ENCODE peak calls at places on chromosomes 11 and 22, in ten cellular contexts. D, E, H, W, J, R, S, I, B and L are unnamed samples. For H3K27me3 and H3K9me3, the result is how much of the 10 kb centered on the place peaks cover.

GRCh38 chr11:130725417-130726233 is 190.7 kb downstream of the SNX19 start:
- DNase-seq in D (no peak), E (no peak), H (peak), W (no peak), J (no peak), R (no peak), S (no peak), I (no peak), B (peak), L (no peak)

GRCh38 chr11:61587951-61588695 is 7.2 kb upstream of the SYT7 start:
- DNase-seq in D (peak), E (peak), H (peak), W (peak), J (no peak), R (peak), S (peak), I (peak), B (no peak), L (peak)

GRCh38 chr11:102666331-102666957 is 39.1 kb downstream of the MMP27 start:
- DNase-seq in D (no peak), E (peak), H (peak), W (no peak), J (no peak), R (peak), S (no peak), I (no peak), B (peak), L (no peak)

GRCh38 chr11:111920908-111921307 is 2.2 kb downstream of the C11orf52 start:
- DNase-seq in D (no peak), E (no peak), H (no peak), W (no peak), J (no peak), R (no peak), S (no peak), I (no peak), B (no peak), L (no peak)

GRCh38 chr11:7251836-7252682 is at the start of gene SYT9:
- DNase-seq in D (peak), E (peak), H (peak), W (no peak), J (no peak), R (peak), S (peak), I (no peak), B (peak), L (no peak)

GRCh38 chr11:47317078-47317828 is 35.2 kb downstream of the MYBPC3 start:
- DNase-seq in D (no peak), E (no peak), H (no peak), W (no peak), J (no peak), R (no peak), S (no peak), I (no peak), B (no peak), L (no peak)

GRCh38 chr11:79244175-79244804 is 196.5 kb downstream of the TENM4 start:
- DNase-seq in D (peak), E (peak), H (peak), W (no peak), J (no peak), R (peak), S (no peak), I (no peak), B (peak), L (no peak)

GRCh38 chr11:13109616-13110015 is 100.5 kb downstream of the RASSF10 start:
- DNase-seq in D (no peak), E (no peak), H (no peak), W (no peak), J (no peak), R (no peak), S (no peak), I (no peak), B (no peak), L (no peak)

GRCh38 chr11:12288934-12289666 is 88.3 kb upstream of the PARVA start:
- DNase-seq in D (no peak), E (no peak), H (no peak), W (no peak), J (no peak), R (no peak), S (no peak), I (no peak), B (no peak), L (no peak)

GRCh38 chr11:12725863-12726666 is 51.8 kb downstream of the TEAD1 start:
- DNase-seq in D (no peak), E (no peak), H (peak), W (no peak), J (no peak), R (no peak), S (no peak), I (no peak), B (peak), L (no peak)

GRCh38 chr11:65291613-65292012 is 23.1 kb upstream of the CDC42EP2 start:
- DNase-seq in D (no peak), E (no peak), H (peak), W (no peak), J (no peak), R (no peak), S (no peak), I (no peak), B (peak), L (no peak)

GRCh38 chr11:1586699-1587098 is 1.6 kb upstream of the KRTAP5-1 start:
- DNase-seq in D (no peak), E (no peak), H (no peak), W (no peak), J (no peak), R (no peak), S (no peak), I (no peak), B (no peak), L (no peak)

GRCh38 chr11:78344114-78344513 is 73.5 kb downstream of the GAB2 start:
- DNase-seq in D (no peak), E (no peak), H (peak), W (no peak), J (no peak), R (no peak), S (no peak), I (no peak), B (no peak), L (no peak)

GRCh38 chr11:11416917-11417316 is 63.9 kb upstream of the CSNK2A3 start:
- DNase-seq in D (no peak), E (no peak), H (peak), W (no peak), J (no peak), R (no peak), S (no peak), I (no peak), B (peak), L (no peak)

GRCh38 chr22:45007247-45007945 is 2.4 kb downstream of the PHF21B start:
- DNase-seq in D (peak), E (peak), H (peak), W (no peak), J (no peak), R (peak), S (peak), I (no peak), B (peak), L (no peak)

GRCh38 chr11:11396290-11397042 is 43.4 kb upstream of the CSNK2A3 start:
- DNase-seq in D (peak), E (no peak), H (peak), W (no peak), J (no peak), R (no peak), S (peak), I (no peak), B (peak), L (no peak)

GRCh38 chr11:88179966-88180629 is 4.9 kb upstream of the RAB38 start:
- DNase-seq in D (no peak), E (no peak), H (peak), W (no peak), J (no peak), R (no peak), S (no peak), I (no peak), B (no peak), L (no peak)

GRCh38 chr11:109695696-109696095 is 273.7 kb downstream of the C11orf87 start:
- DNase-seq in D (no peak), E (no peak), H (peak), W (no peak), J (no peak), R (no peak), S (no peak), I (no peak), B (peak), L (no peak)

GRCh38 chr11:47918882-47919495 is 61.4 kb upstream of the PTPRJ start:
- DNase-seq in D (no peak), E (no peak), H (peak), W (no peak), J (no peak), R (no peak), S (no peak), I (no peak), B (peak), L (no peak)

GRCh38 chr11:22702022-22702421 is 35.6 kb downstream of the GAS2 start:
- DNase-seq in D (no peak), E (no peak), H (no peak), W (no peak), J (no peak), R (no peak), S (no peak), I (no peak), B (no peak), L (no peak)

GRCh38 chr22:42330953-42331525 is 60.6 kb upstream of the TCF20 start:
- DNase-seq in D (no peak), E (no peak), H (peak), W (no peak), J (no peak), R (no peak), S (no peak), I (no peak), B (no peak), L (no peak)

GRCh38 chr11:31355817-31356216 is 13.7 kb downstream of the DCDC1 start:
- DNase-seq in D (no peak), E (no peak), H (no peak), W (no peak), J (no peak), R (no peak), S (no peak), I (no peak), B (no peak), L (no peak)

GRCh38 chr11:7969756-7970646 is 4.8 kb upstream of the NLRP10 start:
- DNase-seq in D (no peak), E (no peak), H (no peak), W (no peak), J (no peak), R (no peak), S (no peak), I (no peak), B (no peak), L (no peak)

GRCh38 chr11:88410636-88411035 is 73.1 kb upstream of the CTSC start:
- DNase-seq in D (no peak), E (no peak), H (no peak), W (no peak), J (no peak), R (no peak), S (no peak), I (no peak), B (no peak), L (no peak)

GRCh38 chr22:39134366-39135091 is 18.0 kb downstream of the CBX7 start:
- DNase-seq in D (no peak), E (no peak), H (no peak), W (no peak), J (no peak), R (no peak), S (no peak), I (no peak), B (no peak), L (no peak)

GRCh38 chr11:92728628-92729027 is 240.8 kb upstream of the MTNR1B start:
- DNase-seq in D (no peak), E (peak), H (no peak), W (no peak), J (no peak), R (no peak), S (no peak), I (no peak), B (no peak), L (no peak)

GRCh38 chr11:45517171-45517770 is 148.2 kb downstream of the CHST1 start:
- DNase-seq in D (no peak), E (no peak), H (no peak), W (no peak), J (no peak), R (no peak), S (no peak), I (no peak), B (no peak), L (no peak)

GRCh38 chr11:110984147-110984546 is 261.4 kb upstream of the POU2AF2 start:
- DNase-seq in D (no peak), E (no peak), H (peak), W (no peak), J (no peak), R (no peak), S (no peak), I (no peak), B (peak), L (no peak)

GRCh38 chr22:42938976-42939375 is 76.0 kb downstream of the PACSIN2 start:
- DNase-seq in D (no peak), E (no peak), H (peak), W (no peak), J (no peak), R (no peak), S (no peak), I (no peak), B (no peak), L (no peak)

GRCh38 chr11:9397746-9398680 is 13.6 kb downstream of the IPO7 start:
- DNase-seq in D (no peak), E (no peak), H (peak), W (no peak), J (no peak), R (no peak), S (no peak), I (no peak), B (no peak), L (no peak)

GRCh38 chr22:19874307-19875060 is 19.8 kb upstream of the GNB1L start:
- DNase-seq in D (peak), E (peak), H (peak), W (no peak), J (no peak), R (peak), S (peak), I (peak), B (no peak), L (peak)

GRCh38 chr11:18368236-18368635 is 26.1 kb upstream of the LDHA start:
- DNase-seq in D (no peak), E (no peak), H (peak), W (no peak), J (no peak), R (no peak), S (no peak), I (no peak), B (no peak), L (no peak)

GRCh38 chr22:39655736-39656285 is 85.3 kb downstream of the CACNA1I start:
- DNase-seq in D (no peak), E (no peak), H (no peak), W (no peak), J (no peak), R (no peak), S (no peak), I (no peak), B (no peak), L (no peak)

GRCh38 chr11:76671236-76671590 is 666 bp upstream of the LRRC32 start:
- DNase-seq in D (no peak), E (no peak), H (no peak), W (no peak), J (no peak), R (no peak), S (no peak), I (no peak), B (no peak), L (no peak)

GRCh38 chr11:66327171-66328035 is 8.8 kb downstream of the RIN1 start:
- DNase-seq in D (no peak), E (no peak), H (peak), W (no peak), J (no peak), R (no peak), S (peak), I (no peak), B (peak), L (no peak)

DNA sequence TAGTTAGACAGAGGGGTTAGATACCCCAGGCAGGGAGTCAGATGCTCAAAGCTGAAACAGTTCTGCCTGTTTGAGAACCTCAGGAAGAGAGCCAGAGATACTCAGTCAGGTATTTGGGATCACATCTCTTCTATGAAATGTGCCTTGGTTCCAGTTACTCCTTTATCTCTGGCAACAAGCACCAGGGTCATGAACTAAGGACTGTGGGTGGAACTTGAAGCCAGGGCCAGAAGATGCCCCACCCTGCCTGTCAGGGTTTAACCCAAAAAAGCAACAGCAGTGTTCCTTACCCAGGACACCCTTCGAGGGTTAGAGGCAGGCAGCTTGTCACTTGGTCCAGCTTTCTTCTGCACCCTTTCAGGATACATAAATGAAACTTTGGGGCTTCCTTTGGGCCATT is 15.0 kb upstream of the WT1 start:
- DNase-seq in D (peak), E (no peak), H (no peak), W (no peak), J (no peak), R (no peak), S (no peak), I (no peak), B (no peak), L (no peak)
- H3K27me3 ChIP-seq in D (under half), E (half or more), H (under half), W (under half), J (under half), R (under half), S (under half), I (under half), B (under half), L (under half)

GRCh38 chr11:70713436-70713835 is 315.1 kb downstream of the CTTN start:
- DNase-seq in D (no peak), E (no peak), H (no peak), W (no peak), J (no peak), R (no peak), S (no peak), I (no peak), B (no peak), L (no peak)
- H3K9me3 ChIP-seq in D (under half), E (under half), H (under half), W (under half), J (under half), R (under half), S (under half), I (under half), B (under half), L (under half)

GRCh38 chr11:407651-408080 is 7.1 kb downstream of the SIGIRR start:
- DNase-seq in D (no peak), E (no peak), H (no peak), W (no peak), J (no peak), R (no peak), S (no peak), I (no peak), B (no peak), L (no peak)
- H3K4me3 ChIP-seq in D (no peak), E (no peak), H (no peak), W (peak), J (peak), R (no peak), S (peak), I (peak), B (no peak), L (no peak)

DNA sequence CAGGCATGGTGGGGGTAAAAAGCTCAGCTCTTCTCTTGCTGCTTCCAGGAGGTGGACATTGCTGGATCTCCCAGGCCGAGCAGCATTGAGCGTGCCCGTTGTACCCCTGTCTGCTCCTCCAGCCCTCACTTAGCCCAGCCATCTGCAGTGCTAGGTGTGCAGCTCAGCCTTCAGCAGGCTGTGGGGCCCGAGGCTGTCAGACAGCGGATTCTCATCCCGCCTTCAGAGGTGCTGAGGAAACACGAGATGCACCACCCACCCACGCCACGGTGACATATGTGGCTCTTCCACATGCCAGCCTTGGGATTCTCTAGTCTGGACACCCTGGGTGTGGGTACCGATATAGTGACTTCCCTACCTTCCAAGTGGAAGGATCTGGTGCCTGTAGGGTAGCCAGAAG is 48.9 kb upstream of the NECTIN1 start:
- DNase-seq in D (no peak), E (no peak), H (no peak), W (no peak), J (no peak), R (no peak), S (no peak), I (no peak), B (no peak), L (no peak)
- H3K27me3 ChIP-seq in D (under half), E (under half), H (under half), W (under half), J (under half), R (under half), S (under half), I (under half), B (under half), L (under half)

GRCh38 chr22:49099496-49100124 is 728.1 kb downstream of the BRD1 start:
- DNase-seq in D (no peak), E (no peak), H (peak), W (no peak), J (no peak), R (no peak), S (peak), I (no peak), B (no peak), L (no peak)

GRCh38 chr22:49100764-49101163 is 726.9 kb downstream of the BRD1 start:
- DNase-seq in D (no peak), E (no peak), H (no peak), W (no peak), J (no peak), R (no peak), S (no peak), I (no peak), B (no peak), L (no peak)

GRCh38 chr22:49101225-49101624 is 726.4 kb downstream of the BRD1 start:
- DNase-seq in D (no peak), E (no peak), H (no peak), W (no peak), J (no peak), R (no peak), S (no peak), I (no peak), B (no peak), L (no peak)

GRCh38 chr22:49099089-49099488 is 728.6 kb downstream of the BRD1 start:
- DNase-seq in D (no peak), E (no peak), H (no peak), W (no peak), J (no peak), R (no peak), S (no peak), I (no peak), B (no peak), L (no peak)

DNA sequence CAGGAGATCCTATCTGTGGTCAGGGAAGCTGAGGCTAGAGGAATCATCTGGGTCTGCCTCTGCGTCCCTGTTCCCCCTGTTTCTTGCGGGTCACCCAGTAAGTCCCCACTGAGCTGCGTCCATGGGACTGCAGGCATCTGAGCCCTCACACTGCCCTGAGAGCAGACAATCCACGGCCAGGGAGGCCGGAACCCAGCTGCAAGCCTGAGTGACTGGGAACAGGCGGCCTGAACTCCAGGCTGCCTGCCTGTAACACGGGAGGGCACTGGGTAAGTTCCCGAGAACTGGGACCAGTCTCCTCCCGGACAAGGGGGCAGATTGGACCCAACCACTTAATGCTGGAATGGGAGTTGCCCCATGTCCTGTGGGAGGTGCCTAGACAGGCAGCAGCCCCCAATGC is 727.4 kb downstream of the BRD1 start:
- DNase-seq in D (no peak), E (no peak), H (no peak), W (no peak), J (no peak), R (no peak), S (no peak), I (no peak), B (no peak), L (no peak)
- H3K9me3 ChIP-seq in D (under half), E (under half), H (under half), W (under half), J (under half), R (under half), S (under half), I (under half), B (under half), L (under half)